ENCODE peak calls at places on chromosomes 6 and 20, in nine cellular contexts. One of them, this sample, is unnamed.

GRCh38 chr6:157896931-157897330 is 73.9 kb downstream of the SNX9 start:
- DNase-seq in transverse colon: no peak
- DNase-seq in AG09309: no peak
- DNase-seq in fibroblast of mammary gland: no peak
- DNase-seq in stimulated activated CD4-positive, alpha-beta T cell treated with anti-CD3 and anti-CD28 coated beads, Interleukin-4, amount 100 ng/mL, for 4 hours: no peak
- DNase-seq in posterior cingulate gyrus: no peak
- DNase-seq in stimulated activated CD8-positive, alpha-beta memory T cell treated with anti-CD3 and anti-CD28 coated beads, Interleukin-4, amount 100 ng/mL, for 1 hour: no peak
- DNase-seq in nephron progenitor cell: no peak
- DNase-seq in dermis microvascular lymphatic vessel endothelial cell: no peak
- DNase-seq in this sample: no peak

GRCh38 chr6:25477006-25477590 is 174.9 kb upstream of the SCGN start:
- DNase-seq in transverse colon: no peak
- DNase-seq in AG09309: no peak
- DNase-seq in fibroblast of mammary gland: peak
- DNase-seq in stimulated activated CD4-positive, alpha-beta T cell treated with anti-CD3 and anti-CD28 coated beads, Interleukin-4, amount 100 ng/mL, for 4 hours: no peak
- DNase-seq in posterior cingulate gyrus: no peak
- DNase-seq in stimulated activated CD8-positive, alpha-beta memory T cell treated with anti-CD3 and anti-CD28 coated beads, Interleukin-4, amount 100 ng/mL, for 1 hour: no peak
- DNase-seq in nephron progenitor cell: no peak
- DNase-seq in dermis microvascular lymphatic vessel endothelial cell: no peak
- DNase-seq in this sample: no peak

GRCh38 chr6:116196841-116197240 is 57.0 kb downstream of the TSPYL4 start:
- DNase-seq in transverse colon: no peak
- DNase-seq in AG09309: no peak
- DNase-seq in fibroblast of mammary gland: no peak
- DNase-seq in stimulated activated CD4-positive, alpha-beta T cell treated with anti-CD3 and anti-CD28 coated beads, Interleukin-4, amount 100 ng/mL, for 4 hours: no peak
- DNase-seq in posterior cingulate gyrus: no peak
- DNase-seq in stimulated activated CD8-positive, alpha-beta memory T cell treated with anti-CD3 and anti-CD28 coated beads, Interleukin-4, amount 100 ng/mL, for 1 hour: no peak
- DNase-seq in nephron progenitor cell: no peak
- DNase-seq in dermis microvascular lymphatic vessel endothelial cell: no peak
- DNase-seq in this sample: no peak

GRCh38 chr20:53819973-53820451 is 226.4 kb upstream of the ZNF217 start:
- DNase-seq in transverse colon: no peak
- DNase-seq in AG09309: no peak
- DNase-seq in fibroblast of mammary gland: no peak
- DNase-seq in stimulated activated CD4-positive, alpha-beta T cell treated with anti-CD3 and anti-CD28 coated beads, Interleukin-4, amount 100 ng/mL, for 4 hours: no peak
- DNase-seq in posterior cingulate gyrus: no peak
- DNase-seq in stimulated activated CD8-positive, alpha-beta memory T cell treated with anti-CD3 and anti-CD28 coated beads, Interleukin-4, amount 100 ng/mL, for 1 hour: no peak
- DNase-seq in nephron progenitor cell: no peak
- DNase-seq in dermis microvascular lymphatic vessel endothelial cell: no peak
- DNase-seq in this sample: no peak

GRCh38 chr6:100880149-100880900 is 804 bp downstream of the ASCC3 start:
- DNase-seq in transverse colon: no peak
- DNase-seq in AG09309: no peak
- DNase-seq in fibroblast of mammary gland: peak
- DNase-seq in stimulated activated CD4-positive, alpha-beta T cell treated with anti-CD3 and anti-CD28 coated beads, Interleukin-4, amount 100 ng/mL, for 4 hours: no peak
- DNase-seq in posterior cingulate gyrus: no peak
- DNase-seq in stimulated activated CD8-positive, alpha-beta memory T cell treated with anti-CD3 and anti-CD28 coated beads, Interleukin-4, amount 100 ng/mL, for 1 hour: no peak
- DNase-seq in nephron progenitor cell: no peak
- DNase-seq in dermis microvascular lymphatic vessel endothelial cell: peak
- DNase-seq in this sample: no peak

GRCh38 chr6:156752666-156753301 is 24.4 kb upstream of the ARID1B start:
- DNase-seq in transverse colon: peak
- DNase-seq in AG09309: no peak
- DNase-seq in fibroblast of mammary gland: no peak
- DNase-seq in stimulated activated CD4-positive, alpha-beta T cell treated with anti-CD3 and anti-CD28 coated beads, Interleukin-4, amount 100 ng/mL, for 4 hours: no peak
- DNase-seq in posterior cingulate gyrus: no peak
- DNase-seq in stimulated activated CD8-positive, alpha-beta memory T cell treated with anti-CD3 and anti-CD28 coated beads, Interleukin-4, amount 100 ng/mL, for 1 hour: no peak
- DNase-seq in nephron progenitor cell: peak
- DNase-seq in dermis microvascular lymphatic vessel endothelial cell: no peak
- DNase-seq in this sample: no peak

GRCh38 chr20:6122111-6122872 is 538 bp downstream of the FERMT1 start:
- DNase-seq in transverse colon: peak
- DNase-seq in AG09309: no peak
- DNase-seq in fibroblast of mammary gland: peak
- DNase-seq in stimulated activated CD4-positive, alpha-beta T cell treated with anti-CD3 and anti-CD28 coated beads, Interleukin-4, amount 100 ng/mL, for 4 hours: no peak
- DNase-seq in posterior cingulate gyrus: peak
- DNase-seq in stimulated activated CD8-positive, alpha-beta memory T cell treated with anti-CD3 and anti-CD28 coated beads, Interleukin-4, amount 100 ng/mL, for 1 hour: no peak
- DNase-seq in nephron progenitor cell: no peak
- DNase-seq in dermis microvascular lymphatic vessel endothelial cell: no peak
- DNase-seq in this sample: no peak

GRCh38 chr6:108805611-108806181 is 42.5 kb upstream of the ARMC2 start:
- DNase-seq in transverse colon: no peak
- DNase-seq in AG09309: no peak
- DNase-seq in fibroblast of mammary gland: no peak
- DNase-seq in stimulated activated CD4-positive, alpha-beta T cell treated with anti-CD3 and anti-CD28 coated beads, Interleukin-4, amount 100 ng/mL, for 4 hours: no peak
- DNase-seq in posterior cingulate gyrus: no peak
- DNase-seq in stimulated activated CD8-positive, alpha-beta memory T cell treated with anti-CD3 and anti-CD28 coated beads, Interleukin-4, amount 100 ng/mL, for 1 hour: no peak
- DNase-seq in nephron progenitor cell: peak
- DNase-seq in dermis microvascular lymphatic vessel endothelial cell: no peak
- DNase-seq in this sample: no peak

GRCh38 chr6:8749449-8749848 is 314.1 kb upstream of the SLC35B3 start:
- DNase-seq in transverse colon: no peak
- DNase-seq in AG09309: no peak
- DNase-seq in fibroblast of mammary gland: no peak
- DNase-seq in stimulated activated CD4-positive, alpha-beta T cell treated with anti-CD3 and anti-CD28 coated beads, Interleukin-4, amount 100 ng/mL, for 4 hours: no peak
- DNase-seq in posterior cingulate gyrus: no peak
- DNase-seq in stimulated activated CD8-positive, alpha-beta memory T cell treated with anti-CD3 and anti-CD28 coated beads, Interleukin-4, amount 100 ng/mL, for 1 hour: no peak
- DNase-seq in nephron progenitor cell: no peak
- DNase-seq in dermis microvascular lymphatic vessel endothelial cell: no peak
- DNase-seq in this sample: no peak

GRCh38 chr6:168154263-168154917 is 75.4 kb upstream of the FRMD1 start:
- DNase-seq in transverse colon: no peak
- DNase-seq in AG09309: no peak
- DNase-seq in fibroblast of mammary gland: no peak
- DNase-seq in stimulated activated CD4-positive, alpha-beta T cell treated with anti-CD3 and anti-CD28 coated beads, Interleukin-4, amount 100 ng/mL, for 4 hours: no peak
- DNase-seq in posterior cingulate gyrus: no peak
- DNase-seq in stimulated activated CD8-positive, alpha-beta memory T cell treated with anti-CD3 and anti-CD28 coated beads, Interleukin-4, amount 100 ng/mL, for 1 hour: no peak
- DNase-seq in nephron progenitor cell: no peak
- DNase-seq in dermis microvascular lymphatic vessel endothelial cell: no peak
- DNase-seq in this sample: no peak

GRCh38 chr6:53168516-53169257 is 20.0 kb upstream of the GCM1 start:
- DNase-seq in transverse colon: no peak
- DNase-seq in AG09309: no peak
- DNase-seq in fibroblast of mammary gland: peak
- DNase-seq in stimulated activated CD4-positive, alpha-beta T cell treated with anti-CD3 and anti-CD28 coated beads, Interleukin-4, amount 100 ng/mL, for 4 hours: no peak
- DNase-seq in posterior cingulate gyrus: no peak
- DNase-seq in stimulated activated CD8-positive, alpha-beta memory T cell treated with anti-CD3 and anti-CD28 coated beads, Interleukin-4, amount 100 ng/mL, for 1 hour: no peak
- DNase-seq in nephron progenitor cell: no peak
- DNase-seq in dermis microvascular lymphatic vessel endothelial cell: peak
- DNase-seq in this sample: no peak

GRCh38 chr6:36873612-36874011 is 991 bp downstream of the PPIL1 start:
- DNase-seq in transverse colon: no peak
- DNase-seq in AG09309: no peak
- DNase-seq in fibroblast of mammary gland: no peak
- DNase-seq in stimulated activated CD4-positive, alpha-beta T cell treated with anti-CD3 and anti-CD28 coated beads, Interleukin-4, amount 100 ng/mL, for 4 hours: no peak
- DNase-seq in posterior cingulate gyrus: no peak
- DNase-seq in stimulated activated CD8-positive, alpha-beta memory T cell treated with anti-CD3 and anti-CD28 coated beads, Interleukin-4, amount 100 ng/mL, for 1 hour: no peak
- DNase-seq in nephron progenitor cell: no peak
- DNase-seq in dermis microvascular lymphatic vessel endothelial cell: peak
- DNase-seq in this sample: no peak

GRCh38 chr6:37550436-37550835 is 50.7 kb upstream of the CCDC167 start:
- DNase-seq in transverse colon: no peak
- DNase-seq in AG09309: no peak
- DNase-seq in fibroblast of mammary gland: peak
- DNase-seq in stimulated activated CD4-positive, alpha-beta T cell treated with anti-CD3 and anti-CD28 coated beads, Interleukin-4, amount 100 ng/mL, for 4 hours: no peak
- DNase-seq in posterior cingulate gyrus: no peak
- DNase-seq in stimulated activated CD8-positive, alpha-beta memory T cell treated with anti-CD3 and anti-CD28 coated beads, Interleukin-4, amount 100 ng/mL, for 1 hour: no peak
- DNase-seq in nephron progenitor cell: no peak
- DNase-seq in dermis microvascular lymphatic vessel endothelial cell: peak
- DNase-seq in this sample: no peak

GRCh38 chr6:138964012-138964411 is 24.0 kb downstream of the REPS1 start:
- DNase-seq in transverse colon: no peak
- DNase-seq in AG09309: no peak
- DNase-seq in fibroblast of mammary gland: no peak
- DNase-seq in stimulated activated CD4-positive, alpha-beta T cell treated with anti-CD3 and anti-CD28 coated beads, Interleukin-4, amount 100 ng/mL, for 4 hours: no peak
- DNase-seq in posterior cingulate gyrus: no peak
- DNase-seq in stimulated activated CD8-positive, alpha-beta memory T cell treated with anti-CD3 and anti-CD28 coated beads, Interleukin-4, amount 100 ng/mL, for 1 hour: no peak
- DNase-seq in nephron progenitor cell: no peak
- DNase-seq in dermis microvascular lymphatic vessel endothelial cell: no peak
- DNase-seq in this sample: no peak

GRCh38 chr6:106084106-106084963 is 1.8 kb upstream of the PRDM1 start:
- DNase-seq in transverse colon: peak
- DNase-seq in AG09309: peak
- DNase-seq in fibroblast of mammary gland: peak
- DNase-seq in stimulated activated CD4-positive, alpha-beta T cell treated with anti-CD3 and anti-CD28 coated beads, Interleukin-4, amount 100 ng/mL, for 4 hours: no peak
- DNase-seq in posterior cingulate gyrus: no peak
- DNase-seq in stimulated activated CD8-positive, alpha-beta memory T cell treated with anti-CD3 and anti-CD28 coated beads, Interleukin-4, amount 100 ng/mL, for 1 hour: no peak
- DNase-seq in nephron progenitor cell: peak
- DNase-seq in dermis microvascular lymphatic vessel endothelial cell: peak
- DNase-seq in this sample: peak

GRCh38 chr20:33790571-33790970 is 20.6 kb upstream of the CHMP4B start:
- DNase-seq in transverse colon: peak
- DNase-seq in AG09309: no peak
- DNase-seq in fibroblast of mammary gland: no peak
- DNase-seq in stimulated activated CD4-positive, alpha-beta T cell treated with anti-CD3 and anti-CD28 coated beads, Interleukin-4, amount 100 ng/mL, for 4 hours: no peak
- DNase-seq in posterior cingulate gyrus: no peak
- DNase-seq in stimulated activated CD8-positive, alpha-beta memory T cell treated with anti-CD3 and anti-CD28 coated beads, Interleukin-4, amount 100 ng/mL, for 1 hour: no peak
- DNase-seq in nephron progenitor cell: no peak
- DNase-seq in dermis microvascular lymphatic vessel endothelial cell: no peak
- DNase-seq in this sample: no peak

This sample was measured in NK-92 treated with Interleukin-12 subunit alpha and Interleukin-12 subunit beta, amount 100 ng/mL, for 24 hours.